ENCODE peak calls at places on chromosome 22, in ten cellular contexts. F is GM03348; B is globus pallidus; Y is cardiac fibroblast; H is activated CD4-positive, alpha-beta T cell treated with anti-CD3 and anti-CD28 coated beads for 24 hours; P is stimulated activated CD8-positive, alpha-beta memory T cell treated with anti-CD3 and anti-CD28 coated beads, Interleukin-12 subunit alpha, Interleukin-12 subunit beta, amount 100 ng/mL, for 1 hour; K is MCF 10A; U is NCI-H774; N is colonic mucosa; T is tibial artery. Q is an unnamed sample.

GRCh38 chr22:25992331-25992730 is 176.9 kb upstream of the SEZ6L start:
- DNase-seq in F (no peak), B (no peak), Y (no peak), H (no peak), P (no peak), K (no peak), U (no peak), N (no peak), T (no peak), Q (no peak)

GRCh38 chr22:37922177-37922576 is 16.1 kb downstream of the MICALL1 start:
- DNase-seq in F (no peak), B (no peak), Y (no peak), H (no peak), P (no peak), K (no peak), U (no peak), N (no peak), T (no peak), Q (no peak)

GRCh38 chr22:37686002-37686982 is at the start of gene NOL12:
- DNase-seq in F (peak), B (peak), Y (peak), H (peak), P (peak), K (peak), U (peak), N (peak), T (peak), Q (peak)

GRCh38 chr22:44085743-44086741 is 61.9 kb downstream of the PARVB start:
- DNase-seq in F (peak), B (no peak), Y (peak), H (no peak), P (no peak), K (peak), U (peak), N (peak), T (peak), Q (no peak)

GRCh38 chr22:48943567-48944432 is 883.9 kb downstream of the BRD1 start:
- DNase-seq in F (no peak), B (peak), Y (no peak), H (no peak), P (no peak), K (no peak), U (peak), N (peak), T (peak), Q (no peak)

GRCh38 chr22:19884954-19885751 is 30.5 kb upstream of the GNB1L start:
- DNase-seq in F (no peak), B (no peak), Y (no peak), H (no peak), P (no peak), K (no peak), U (no peak), N (no peak), T (no peak), Q (no peak)

GRCh38 chr22:27135582-27135981 is 478.2 kb downstream of the MIAT start:
- DNase-seq in F (peak), B (no peak), Y (peak), H (no peak), P (no peak), K (peak), U (no peak), N (no peak), T (no peak), Q (no peak)

GRCh38 chr22:46941958-46942815 is 179.7 kb downstream of the TBC1D22A start:
- DNase-seq in F (peak), B (no peak), Y (no peak), H (no peak), P (no peak), K (no peak), U (no peak), N (peak), T (no peak), Q (no peak)

GRCh38 chr22:44410396-44411056 is 87.5 kb downstream of the RTL6 start:
- DNase-seq in F (no peak), B (no peak), Y (no peak), H (no peak), P (no peak), K (no peak), U (no peak), N (no peak), T (no peak), Q (no peak)

GRCh38 chr22:21985214-21985613 is 2.6 kb upstream of the TOP3B start:
- DNase-seq in F (no peak), B (no peak), Y (no peak), H (no peak), P (no peak), K (no peak), U (no peak), N (no peak), T (no peak), Q (no peak)

GRCh38 chr22:22380098-22381030 is 128.2 kb downstream of the ZNF280B start:
- DNase-seq in F (no peak), B (no peak), Y (no peak), H (no peak), P (no peak), K (no peak), U (no peak), N (no peak), T (no peak), Q (no peak)

GRCh38 chr22:23026777-23027176 is 43.5 kb upstream of the GNAZ start:
- DNase-seq in F (no peak), B (no peak), Y (no peak), H (no peak), P (no peak), K (no peak), U (no peak), N (no peak), T (no peak), Q (no peak)

GRCh38 chr22:37197451-37198289 is 9.6 kb upstream of the C1QTNF6 start:
- DNase-seq in F (no peak), B (no peak), Y (peak), H (no peak), P (no peak), K (peak), U (no peak), N (peak), T (peak), Q (no peak)

GRCh38 chr22:17171313-17172171 is 12.5 kb upstream of the HDHD5 start:
- DNase-seq in F (peak), B (peak), Y (peak), H (peak), P (peak), K (peak), U (peak), N (peak), T (peak), Q (peak)

GRCh38 chr22:39364646-39365405 is 15.0 kb downstream of the SYNGR1 start:
- DNase-seq in F (peak), B (no peak), Y (no peak), H (no peak), P (no peak), K (no peak), U (no peak), N (no peak), T (no peak), Q (no peak)

GRCh38 chr22:21074092-21074715 is 28.5 kb downstream of the LRRC74B start:
- DNase-seq in F (peak), B (no peak), Y (peak), H (no peak), P (no peak), K (peak), U (no peak), N (no peak), T (no peak), Q (no peak)

GRCh38 chr22:22720201-22720723 is 75.8 kb downstream of the GGTLC2 start:
- DNase-seq in F (peak), B (peak), Y (peak), H (peak), P (no peak), K (peak), U (no peak), N (peak), T (no peak), Q (peak)

GRCh38 chr22:30386960-30387848 is at the start of gene RNF215:
- DNase-seq in F (peak), B (peak), Y (peak), H (peak), P (peak), K (peak), U (peak), N (peak), T (peak), Q (peak)

GRCh38 chr22:46437990-46438389 is 99.4 kb downstream of the CELSR1 start:
- DNase-seq in F (no peak), B (no peak), Y (no peak), H (no peak), P (no peak), K (no peak), U (no peak), N (no peak), T (no peak), Q (no peak)

GRCh38 chr22:48919187-48919590 is 908.5 kb downstream of the BRD1 start:
- DNase-seq in F (no peak), B (no peak), Y (no peak), H (no peak), P (no peak), K (no peak), U (no peak), N (no peak), T (no peak), Q (no peak)

GRCh38 chr22:43376765-43377485 is 33.8 kb upstream of the SCUBE1 start:
- DNase-seq in F (no peak), B (no peak), Y (no peak), H (no peak), P (peak), K (no peak), U (no peak), N (no peak), T (no peak), Q (peak)

GRCh38 chr22:49021926-49022815 is 805.5 kb downstream of the BRD1 start:
- DNase-seq in F (no peak), B (no peak), Y (no peak), H (no peak), P (no peak), K (no peak), U (no peak), N (no peak), T (peak), Q (no peak)

GRCh38 chr22:36358533-36359171 is 29.1 kb downstream of the MYH9 start:
- DNase-seq in F (peak), B (no peak), Y (no peak), H (no peak), P (no peak), K (no peak), U (no peak), N (no peak), T (peak), Q (no peak)

GRCh38 chr22:45207981-45208664 is 32.6 kb downstream of the KIAA0930 start:
- DNase-seq in F (no peak), B (no peak), Y (no peak), H (no peak), P (no peak), K (peak), U (no peak), N (no peak), T (no peak), Q (no peak)

GRCh38 chr22:47600281-47600680 is 837.8 kb downstream of the TBC1D22A start:
- DNase-seq in F (no peak), B (no peak), Y (no peak), H (no peak), P (no peak), K (no peak), U (no peak), N (no peak), T (peak), Q (no peak)

GRCh38 chr22:17638182-17638431 is 450 bp upstream of the BCL2L13 start:
- DNase-seq in F (peak), B (no peak), Y (no peak), H (no peak), P (no peak), K (no peak), U (no peak), N (no peak), T (peak), Q (no peak)

GRCh38 chr22:29641781-29642355 is 38.4 kb downstream of the NF2 start:
- DNase-seq in F (no peak), B (no peak), Y (no peak), H (no peak), P (no peak), K (no peak), U (no peak), N (no peak), T (no peak), Q (no peak)

GRCh38 chr22:43994006-43994405 is 30.1 kb upstream of the PARVB start:
- DNase-seq in F (no peak), B (no peak), Y (no peak), H (no peak), P (no peak), K (no peak), U (no peak), N (no peak), T (no peak), Q (no peak)

GRCh38 chr22:36775589-36775965 is 342 bp downstream of the IFT27 start:
- DNase-seq in F (no peak), B (peak), Y (peak), H (no peak), P (peak), K (peak), U (no peak), N (peak), T (peak), Q (no peak)

GRCh38 chr22:23161029-23161428 is 15.8 kb downstream of the RAB36 start:
- DNase-seq in F (no peak), B (no peak), Y (no peak), H (no peak), P (no peak), K (no peak), U (no peak), N (no peak), T (no peak), Q (no peak)

GRCh38 chr22:22214819-22215329 is 29.7 kb upstream of the VPREB1 start:
- DNase-seq in F (no peak), B (no peak), Y (no peak), H (no peak), P (no peak), K (no peak), U (no peak), N (no peak), T (no peak), Q (no peak)

GRCh38 chr22:22912135-22912408 is 24.5 kb downstream of the IGLL5 start:
- DNase-seq in F (no peak), B (no peak), Y (no peak), H (no peak), P (no peak), K (no peak), U (no peak), N (no peak), T (no peak), Q (no peak)

GRCh38 chr22:50260801-50261614 is 475 bp downstream of the MAPK12 start:
- DNase-seq in F (peak), B (no peak), Y (peak), H (no peak), P (no peak), K (peak), U (no peak), N (no peak), T (no peak), Q (no peak)

GRCh38 chr22:20946080-20946986 is 20.7 kb upstream of the AIFM3 start:
- DNase-seq in F (no peak), B (no peak), Y (peak), H (no peak), P (no peak), K (peak), U (no peak), N (no peak), T (no peak), Q (no peak)

GRCh38 chr22:20403779-20404140 is 9.8 kb downstream of the ZNF74 start:
- DNase-seq in F (no peak), B (no peak), Y (no peak), H (no peak), P (no peak), K (no peak), U (no peak), N (no peak), T (no peak), Q (no peak)

GRCh38 chr22:21755855-21756284 is 20.3 kb upstream of the YPEL1 start:
- DNase-seq in F (peak), B (no peak), Y (peak), H (no peak), P (no peak), K (peak), U (no peak), N (no peak), T (no peak), Q (no peak)

GRCh38 chr22:38645430-38645829 is 10.8 kb downstream of the FAM227A start:
- DNase-seq in F (no peak), B (no peak), Y (no peak), H (no peak), P (no peak), K (no peak), U (no peak), N (no peak), T (no peak), Q (no peak)

GRCh38 chr22:20174785-20175596 is 24.1 kb upstream of the CCDC188 start:
- DNase-seq in F (peak), B (no peak), Y (peak), H (no peak), P (no peak), K (peak), U (no peak), N (no peak), T (no peak), Q (no peak)